ENCODE peak calls at places on chromosome 18, in nine cellular contexts. O is dorsolateral prefrontal cortex, R is PC-9, E is GM12865, P is spleen, A is A549, G is sigmoid colon, M is kidney epithelial cell, Z is right atrium auricular region. Q is an unnamed sample.

GRCh38 chr18:79229451-79229850 is 160.3 kb downstream of the ATP9B start:
- DNase-seq in E (no peak), P (no peak), M (no peak), G (no peak), Z (no peak), A (no peak), O (no peak), R (no peak), Q (no peak)

GRCh38 chr18:54873884-54874255 is 45.6 kb downstream of the RAB27B start:
- DNase-seq in G (no peak), A (no peak), Z (no peak), E (no peak), O (no peak), R (no peak), P (no peak), M (no peak), Q (no peak)

GRCh38 chr18:63646916-63647315 is 2.9 kb upstream of the SERPINB4 start:
- DNase-seq in M (no peak), A (no peak), Z (no peak), E (no peak), O (no peak), P (no peak), R (no peak), G (no peak), Q (no peak)

GRCh38 chr18:8750954-8751415 is 45.6 kb downstream of the MTCL1 start:
- DNase-seq in A (no peak), P (no peak), R (no peak), O (no peak), G (peak), M (peak), Z (peak), E (no peak), Q (peak)

GRCh38 chr18:13300029-13300428 is 81.5 kb downstream of the LDLRAD4 start:
- DNase-seq in E (no peak), Z (no peak), O (no peak), G (no peak), R (no peak), A (no peak), M (no peak), P (no peak), Q (no peak)

GRCh38 chr18:23191952-23192662 is 56.8 kb downstream of the CABLES1 start:
- DNase-seq in G (peak), O (peak), E (peak), P (peak), A (no peak), R (no peak), M (peak), Z (no peak), Q (peak)

GRCh38 chr18:32851936-32852335 is 79.1 kb upstream of the KLHL14 start:
- DNase-seq in R (no peak), E (no peak), O (no peak), A (no peak), Z (no peak), M (no peak), G (no peak), P (no peak), Q (peak)

GRCh38 chr18:8019600-8019999 is 452.5 kb downstream of the PTPRM start:
- DNase-seq in P (no peak), E (no peak), R (no peak), Z (no peak), G (no peak), A (no peak), M (no peak), O (no peak), Q (no peak)

GRCh38 chr18:79609841-79610281 is 69.7 kb upstream of the CTDP1 start:
- DNase-seq in P (peak), E (no peak), G (peak), O (no peak), A (no peak), Z (no peak), M (no peak), R (no peak), Q (no peak)

GRCh38 chr18:21672868-21673267 is 31.7 kb downstream of the ABHD3 start:
- DNase-seq in E (no peak), A (peak), O (no peak), Z (no peak), R (peak), G (no peak), P (no peak), M (peak), Q (peak)

GRCh38 chr18:51009071-51009470 is 20.9 kb upstream of the SMAD4 start:
- DNase-seq in R (no peak), E (no peak), A (no peak), P (no peak), G (no peak), O (no peak), M (no peak), Z (no peak), Q (no peak)

GRCh38 chr18:79942211-79942610 is 9.2 kb downstream of the SLC66A2 start:
- DNase-seq in A (no peak), P (peak), O (peak), G (no peak), E (no peak), M (no peak), R (no peak), Z (no peak), Q (no peak)

GRCh38 chr18:48913201-48913600 is 37.6 kb downstream of the SMAD7 start:
- DNase-seq in O (no peak), E (peak), Z (no peak), G (peak), M (no peak), P (peak), R (no peak), A (no peak), Q (no peak)

GRCh38 chr18:57527479-57528237 is 58.8 kb downstream of the FECH start:
- DNase-seq in O (no peak), G (no peak), E (no peak), M (no peak), P (no peak), A (no peak), Z (no peak), R (no peak), Q (no peak)

GRCh38 chr18:9868857-9869712 is 16.7 kb upstream of the TXNDC2 start:
- DNase-seq in O (no peak), A (no peak), Z (no peak), E (no peak), P (no peak), G (no peak), R (no peak), M (no peak), Q (no peak)

GRCh38 chr18:25557006-25557405 is 205.0 kb upstream of the ZNF521 start:
- DNase-seq in O (no peak), R (no peak), A (no peak), Z (no peak), P (no peak), M (no peak), G (no peak), E (no peak), Q (no peak)

GRCh38 chr18:62751341-62751821 is 36.0 kb downstream of the PHLPP1 start:
- DNase-seq in O (peak), M (no peak), P (no peak), R (no peak), G (no peak), E (peak), A (no peak), Z (no peak), Q (peak)

GRCh38 chr18:36312806-36313395 is 15.4 kb downstream of the FHOD3 start:
- DNase-seq in R (no peak), O (no peak), Z (peak), E (no peak), A (no peak), G (no peak), P (no peak), M (no peak), Q (no peak)

GRCh38 chr18:23239885-23240608 is 104.8 kb downstream of the CABLES1 start:
- DNase-seq in M (no peak), G (no peak), O (no peak), P (no peak), R (no peak), A (no peak), E (no peak), Z (no peak), Q (no peak)

GRCh38 chr18:78900938-78901909 is 78.4 kb upstream of the SALL3 start:
- DNase-seq in R (no peak), E (no peak), O (no peak), A (no peak), G (no peak), Z (peak), P (peak), M (no peak), Q (no peak)

GRCh38 chr18:27500531-27500930 is 315.4 kb upstream of the CHST9 start:
- DNase-seq in Z (no peak), G (no peak), A (no peak), R (no peak), P (no peak), M (no peak), O (peak), E (no peak), Q (no peak)

GRCh38 chr18:22179631-22180030 is 10.2 kb downstream of the GATA6 start:
- DNase-seq in R (no peak), P (no peak), E (no peak), G (no peak), Z (no peak), O (no peak), M (no peak), A (no peak), Q (no peak)

GRCh38 chr18:79952457-79952995 is 1.1 kb upstream of the SLC66A2 start:
- DNase-seq in E (no peak), Z (no peak), M (no peak), R (no peak), P (peak), A (no peak), O (no peak), G (no peak), Q (no peak)

GRCh38 chr18:79542876-79543750 is 136.5 kb upstream of the CTDP1 start:
- DNase-seq in O (no peak), M (no peak), R (no peak), G (no peak), A (no peak), E (no peak), P (no peak), Z (no peak), Q (no peak)

GRCh38 chr18:49959176-49959575 is 145.8 kb upstream of the ACAA2 start:
- DNase-seq in E (peak), P (no peak), R (no peak), Z (no peak), O (no peak), M (no peak), G (no peak), A (no peak), Q (no peak)

GRCh38 chr18:32919799-32920198 is 147.0 kb upstream of the KLHL14 start:
- DNase-seq in R (no peak), G (no peak), A (no peak), P (no peak), Z (no peak), O (no peak), M (no peak), E (peak), Q (no peak)

GRCh38 chr18:28439870-28440269 is 262.9 kb upstream of the CDH2 start:
- DNase-seq in M (no peak), Z (no peak), E (peak), A (no peak), O (no peak), P (no peak), R (no peak), G (no peak), Q (no peak)

GRCh38 chr18:76968073-76968472 is 145.7 kb downstream of the ZNF236 start:
- DNase-seq in G (no peak), Z (no peak), E (no peak), A (no peak), P (peak), R (no peak), M (no peak), O (no peak), Q (no peak)
- H3K4me3 ChIP-seq in G (no peak), Z (no peak), E (no peak), A (no peak), P (no peak), R (no peak), M (no peak), O (no peak), Q (no peak)

GRCh38 chr18:3994061-3994687 is 460.9 kb downstream of the DLGAP1 start:
- DNase-seq in A (no peak), O (no peak), E (no peak), R (no peak), M (no peak), G (no peak), P (no peak), Z (no peak), Q (no peak)
- TF ChIP-seq CTCF in A (no peak), O (no peak), E (no peak), R (no peak), M (no peak), G (no peak), P (no peak), Z (no peak), Q (no peak)

DNA sequence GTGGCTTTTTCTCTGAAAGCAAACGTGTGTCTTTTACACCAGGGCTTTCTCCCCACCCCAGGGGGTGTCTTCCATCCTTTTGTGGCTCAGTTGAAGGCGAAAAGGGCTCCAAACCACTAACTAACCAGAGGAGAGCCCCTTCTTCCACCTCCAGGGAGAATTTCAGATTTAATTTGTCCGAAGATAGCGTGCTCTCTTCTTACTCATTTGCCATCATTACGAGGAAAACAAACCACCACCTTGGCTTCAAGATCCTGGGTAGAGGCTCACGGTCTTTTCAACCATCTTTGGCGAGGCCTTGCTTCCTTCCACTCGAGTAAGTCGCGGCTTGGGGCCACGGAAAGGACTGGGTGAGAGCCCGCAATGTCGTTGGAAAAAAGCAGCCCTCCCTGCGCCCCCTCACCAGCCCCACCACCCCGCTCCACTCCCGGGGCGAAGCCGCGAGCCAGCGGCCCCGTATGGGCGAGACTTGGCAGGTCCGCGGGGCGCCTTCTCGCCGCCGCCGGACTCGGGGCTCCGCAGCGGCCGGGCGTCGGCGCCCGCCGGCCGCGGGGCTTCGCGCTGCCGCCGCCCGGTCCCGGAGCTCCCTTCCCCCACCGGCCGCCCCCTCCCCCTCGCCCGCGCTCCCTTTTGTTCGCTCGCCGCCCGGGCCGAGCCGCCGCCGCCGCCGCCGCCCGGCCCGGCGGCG is 1.7 kb upstream of the ZNF532 start:
- DNase-seq in Z (no peak), A (peak), M (no peak), P (peak), E (no peak), G (peak), O (peak), R (no peak), Q (no peak)
- H3K4me3 ChIP-seq in Z (peak), A (peak), M (peak), P (peak), E (no peak), G (peak), O (peak), R (peak), Q (peak)

GRCh38 chr18:5239447-5239846 is 42.4 kb upstream of the AKAIN1 start:
- DNase-seq in A (no peak), O (no peak), M (no peak), R (no peak), P (no peak), E (no peak), G (no peak), Z (no peak), Q (no peak)

GRCh38 chr18:5237083-5237722 is 40.1 kb upstream of the AKAIN1 start:
- DNase-seq in E (peak), Z (peak), O (peak), P (peak), A (no peak), M (no peak), R (no peak), G (peak), Q (no peak)

GRCh38 chr18:5238371-5238758 is 41.3 kb upstream of the AKAIN1 start:
- DNase-seq in O (peak), M (no peak), G (peak), A (no peak), P (peak), E (peak), Z (peak), R (no peak), Q (no peak)

DNA sequence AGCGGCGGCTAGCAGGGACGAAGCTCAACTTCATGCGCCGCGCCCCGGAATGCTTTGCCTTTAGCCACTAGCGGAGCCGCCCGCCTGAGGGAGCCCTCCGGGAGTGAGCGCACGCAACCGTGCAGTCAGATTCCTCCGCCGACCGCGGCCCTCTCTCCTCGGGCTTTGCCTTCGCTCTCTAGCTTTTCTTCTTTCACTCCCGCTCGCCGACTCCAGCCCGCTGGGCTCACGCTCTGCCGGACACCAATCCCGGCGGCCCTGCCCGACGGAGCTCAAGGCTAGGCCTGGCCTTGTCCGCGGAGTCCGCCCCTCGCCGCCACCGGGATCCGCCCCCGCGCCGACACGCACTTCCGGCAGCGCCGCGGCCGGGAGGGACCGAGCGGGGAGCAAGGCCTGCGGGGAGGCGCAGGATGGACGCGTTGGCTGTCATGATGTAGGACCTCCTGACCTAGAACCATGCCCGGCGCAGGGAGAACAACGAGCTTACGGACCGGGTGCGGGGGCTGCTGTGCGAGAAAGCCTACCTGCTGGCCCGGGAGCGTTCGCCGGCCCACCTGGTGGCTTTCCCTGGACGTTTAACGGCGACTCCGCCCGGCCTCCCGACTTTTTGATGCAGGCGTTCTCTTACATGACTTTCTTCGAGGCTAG is 40.8 kb upstream of the AKAIN1 start:
- DNase-seq in E (peak), O (peak), P (peak), M (peak), A (peak), R (peak), Z (peak), G (peak), Q (peak)
- TF ChIP-seq CTCF in E (no peak), O (peak), P (peak), M (peak), A (no peak), R (no peak), Z (no peak), G (peak), Q (peak)

DNA sequence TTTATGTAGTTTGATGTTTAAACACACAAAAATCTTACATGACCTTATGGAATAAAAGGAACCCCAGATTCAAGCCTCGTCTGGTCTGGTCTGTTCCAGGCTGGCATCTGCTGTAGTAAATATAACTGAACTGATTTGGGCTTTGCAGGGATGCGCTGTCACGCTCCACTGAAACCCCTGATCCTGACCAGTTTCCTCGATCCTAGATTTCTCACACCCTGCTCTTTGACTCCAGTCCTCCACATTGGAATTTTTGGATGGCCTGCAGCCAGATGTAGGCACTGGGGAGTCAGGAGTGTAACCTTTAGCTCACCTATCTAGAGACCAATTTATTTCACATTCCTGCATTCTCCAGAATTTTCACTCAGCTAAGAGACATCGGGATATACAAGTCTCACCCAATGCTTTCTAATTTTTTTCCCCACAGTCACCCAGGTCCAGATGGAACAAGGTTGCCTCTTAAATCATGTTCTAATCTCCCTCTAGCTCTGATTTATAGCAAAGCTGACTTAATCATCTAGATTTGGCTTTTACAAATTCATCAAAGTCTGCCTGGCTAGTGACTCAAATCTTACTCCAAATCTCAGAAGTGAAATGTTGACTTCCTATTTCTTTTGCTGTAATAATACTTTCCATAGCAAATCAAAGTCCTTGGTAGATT is 219.6 kb downstream of the CD226 start:
- DNase-seq in O (no peak), P (no peak), A (no peak), G (no peak), R (no peak), Z (no peak), M (no peak), E (no peak), Q (no peak)
- H3K4me3 ChIP-seq in O (no peak), P (no peak), A (no peak), G (no peak), R (no peak), Z (no peak), M (no peak), E (no peak), Q (no peak)

GRCh38 chr18:34821669-34822210 is 111.6 kb downstream of the DTNA start:
- DNase-seq in A (no peak), P (no peak), M (no peak), O (no peak), R (no peak), G (no peak), Z (no peak), E (no peak), Q (no peak)
- TF ChIP-seq CTCF in A (no peak), P (no peak), M (no peak), O (no peak), R (no peak), G (no peak), Z (no peak), E (no peak), Q (peak)

DNA sequence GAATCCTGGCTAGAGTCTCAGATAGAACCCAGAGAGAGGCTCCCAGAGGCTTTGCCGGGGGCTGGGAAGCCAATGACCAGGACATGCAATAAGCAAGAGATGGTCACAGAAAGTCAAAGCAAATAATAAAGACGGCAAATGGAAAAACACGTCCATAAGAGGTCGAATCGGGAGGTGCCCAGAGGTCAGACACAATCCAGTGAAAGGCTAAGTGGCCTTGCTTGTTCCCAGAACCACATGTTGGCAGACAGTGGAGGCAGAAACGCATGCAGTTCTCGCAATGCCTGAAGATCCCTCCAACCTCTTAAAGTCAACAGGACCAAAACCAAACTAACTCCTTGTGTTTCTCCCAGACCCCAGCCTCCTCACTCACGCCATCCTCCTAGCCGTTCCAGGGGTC is 3.0 kb downstream of the CYB5A start:
- DNase-seq in G (peak), P (no peak), E (no peak), O (no peak), M (no peak), R (no peak), Z (no peak), A (no peak), Q (no peak)
- H3K4me3 ChIP-seq in G (peak), P (peak), E (no peak), O (no peak), M (no peak), R (no peak), Z (no peak), A (no peak), Q (no peak)

DNA sequence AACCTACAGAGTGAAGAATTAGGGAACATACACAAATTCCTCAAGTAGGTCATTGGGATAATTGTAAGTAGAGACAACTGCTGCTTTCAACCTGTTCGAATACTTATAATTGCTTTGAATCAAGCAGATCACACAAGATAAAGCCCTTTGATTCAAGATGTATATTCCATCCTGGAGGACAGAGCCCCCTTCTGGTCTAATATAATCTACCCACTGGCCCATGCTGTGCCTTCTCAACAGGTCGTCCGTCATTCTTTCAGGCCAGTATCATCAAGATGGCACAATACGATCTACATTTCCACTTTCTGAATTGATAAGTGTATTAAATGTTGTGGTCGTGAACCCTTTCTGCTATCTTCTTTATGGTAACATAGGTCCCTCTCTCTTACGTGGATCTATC is 387.0 kb upstream of the CDH19 start:
- DNase-seq in M (no peak), A (no peak), P (no peak), O (no peak), Z (no peak), E (no peak), G (no peak), R (no peak), Q (no peak)
- TF ChIP-seq CTCF in M (no peak), A (no peak), P (no peak), O (no peak), Z (no peak), E (no peak), G (no peak), R (no peak), Q (no peak)